ENCODE peak calls at places on chromosomes 7 and 10, in four cellular contexts. One of them, this sample, is unnamed.

GRCh38 chr7:107304636-107305035 is 135.8 kb downstream of the HBP1 start:
- DNase-seq in K562: no peak
- DNase-seq in HepG2: no peak
- DNase-seq in GM12878: no peak
- DNase-seq in this sample: no peak

GRCh38 chr10:78617633-78618032 is 451.1 kb upstream of the ZMIZ1 start:
- DNase-seq in K562: no peak
- DNase-seq in HepG2: no peak
- DNase-seq in GM12878: no peak
- DNase-seq in this sample: no peak

GRCh38 chr7:4712371-4713182 is 30.5 kb downstream of the FOXK1 start:
- DNase-seq in K562: peak
- DNase-seq in HepG2: peak
- DNase-seq in GM12878: no peak
- DNase-seq in this sample: peak

GRCh38 chr7:33646166-33646565 is 259.2 kb upstream of the BMPER start:
- DNase-seq in K562: no peak
- DNase-seq in HepG2: no peak
- DNase-seq in GM12878: no peak
- DNase-seq in this sample: no peak

GRCh38 chr10:111142082-111142481 is 65.3 kb downstream of the ADRA2A start:
- DNase-seq in K562: peak
- DNase-seq in HepG2: no peak
- DNase-seq in GM12878: no peak
- DNase-seq in this sample: no peak

GRCh38 chr10:92604841-92605240 is 11.9 kb downstream of the KIF11 start:
- DNase-seq in K562: no peak
- DNase-seq in HepG2: no peak
- DNase-seq in GM12878: no peak
- DNase-seq in this sample: no peak

GRCh38 chr7:68770649-68771048 is 827.6 kb upstream of the AUTS2 start:
- DNase-seq in K562: peak
- DNase-seq in HepG2: no peak
- DNase-seq in GM12878: no peak
- DNase-seq in this sample: no peak

GRCh38 chr7:123979876-123980275 is 53.0 kb downstream of the TMEM229A start:
- DNase-seq in K562: no peak
- DNase-seq in HepG2: no peak
- DNase-seq in GM12878: no peak
- DNase-seq in this sample: no peak

GRCh38 chr7:112001089-112001826 is 204.9 kb downstream of the DOCK4 start:
- DNase-seq in K562: no peak
- DNase-seq in HepG2: peak
- DNase-seq in GM12878: no peak
- DNase-seq in this sample: peak

GRCh38 chr10:62093863-62094291 is 174.8 kb downstream of the RTKN2 start:
- DNase-seq in K562: no peak
- DNase-seq in HepG2: peak
- DNase-seq in GM12878: no peak
- DNase-seq in this sample: no peak

GRCh38 chr7:128404826-128405344 is 4.9 kb downstream of the IMPDH1 start:
- DNase-seq in K562: no peak
- DNase-seq in HepG2: no peak
- DNase-seq in GM12878: no peak
- DNase-seq in this sample: no peak

GRCh38 chr7:27113991-27114866 is 11.7 kb upstream of the HOXA2 start:
- DNase-seq in K562: no peak
- DNase-seq in HepG2: no peak
- DNase-seq in GM12878: no peak
- DNase-seq in this sample: peak

GRCh38 chr10:103800789-103801540 is 54.4 kb downstream of the SH3PXD2A start:
- DNase-seq in K562: no peak
- DNase-seq in HepG2: peak
- DNase-seq in GM12878: peak
- DNase-seq in this sample: no peak

GRCh38 chr7:43480581-43480980 is 102.3 kb upstream of the STK17A start:
- DNase-seq in K562: no peak
- DNase-seq in HepG2: no peak
- DNase-seq in GM12878: no peak
- DNase-seq in this sample: no peak

GRCh38 chr7:43484678-43485355 is 98.1 kb upstream of the STK17A start:
- DNase-seq in K562: no peak
- DNase-seq in HepG2: no peak
- DNase-seq in GM12878: no peak
- DNase-seq in this sample: no peak

GRCh38 chr7:43479543-43479942 is 103.4 kb upstream of the STK17A start:
- DNase-seq in K562: no peak
- DNase-seq in HepG2: no peak
- DNase-seq in GM12878: no peak
- DNase-seq in this sample: no peak

GRCh38 chr7:43482679-43483252 is 100.1 kb upstream of the STK17A start:
- DNase-seq in K562: no peak
- DNase-seq in HepG2: peak
- DNase-seq in GM12878: no peak
- DNase-seq in this sample: no peak

GRCh38 chr7:43481905-43482678 is 100.8 kb upstream of the STK17A start:
- DNase-seq in K562: no peak
- DNase-seq in HepG2: no peak
- DNase-seq in GM12878: no peak
- DNase-seq in this sample: no peak
- TF ChIP-seq CHD4 in K562: no peak
- TF ChIP-seq CHD4 in HepG2: no peak
- TF ChIP-seq CHD4 in GM12878: no peak
- TF ChIP-seq CHD4 in this sample: no peak

DNA sequence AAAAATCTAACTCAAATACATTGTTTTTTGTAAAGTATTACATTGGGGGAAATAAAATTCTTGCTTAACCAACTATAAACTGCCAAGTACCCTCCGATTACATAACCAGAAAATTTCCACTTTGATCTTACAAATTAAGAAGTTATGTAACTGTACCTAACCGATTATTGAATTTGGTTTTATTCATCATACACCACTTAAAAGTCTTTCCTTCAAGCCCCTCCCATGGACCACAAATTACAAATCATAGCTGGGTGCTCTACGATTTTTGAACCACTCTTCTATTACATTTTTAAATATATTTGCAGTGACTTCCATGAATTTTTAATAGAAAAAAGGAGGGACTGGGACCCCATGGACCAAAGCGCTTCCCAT is 638 bp downstream of the ZNF680 start:
- DNase-seq in K562: no peak
- DNase-seq in HepG2: no peak
- DNase-seq in GM12878: no peak
- DNase-seq in this sample: peak
- TF ChIP-seq CEBPB in K562: no peak
- TF ChIP-seq CEBPB in HepG2: no peak
- TF ChIP-seq CEBPB in GM12878: no peak
- TF ChIP-seq CEBPB in this sample: no peak

GRCh38 chr10:89427629-89428028 is 13.3 kb downstream of the IFIT5 start:
- DNase-seq in K562: no peak
- DNase-seq in HepG2: no peak
- DNase-seq in GM12878: no peak
- DNase-seq in this sample: no peak
- TF ChIP-seq SMC3 in K562: no peak
- TF ChIP-seq SMC3 in HepG2: no peak
- TF ChIP-seq SMC3 in GM12878: no peak
- TF ChIP-seq SMC3 in this sample: no peak

GRCh38 chr10:100442548-100442947 is 20.3 kb upstream of the WNT8B start:
- DNase-seq in K562: no peak
- DNase-seq in HepG2: no peak
- DNase-seq in GM12878: no peak
- DNase-seq in this sample: no peak
- TF ChIP-seq CHD4 in K562: no peak
- TF ChIP-seq CHD4 in HepG2: no peak
- TF ChIP-seq CHD4 in GM12878: no peak
- TF ChIP-seq CHD4 in this sample: no peak

GRCh38 chr7:139733751-139734150 is 44.0 kb downstream of the HIPK2 start:
- DNase-seq in K562: no peak
- DNase-seq in HepG2: no peak
- DNase-seq in GM12878: no peak
- DNase-seq in this sample: no peak

GRCh38 chr7:139734395-139734794 is 43.4 kb downstream of the HIPK2 start:
- DNase-seq in K562: no peak
- DNase-seq in HepG2: no peak
- DNase-seq in GM12878: no peak
- DNase-seq in this sample: peak

GRCh38 chr7:139735912-139736595 is 41.7 kb downstream of the HIPK2 start:
- DNase-seq in K562: no peak
- DNase-seq in HepG2: no peak
- DNase-seq in GM12878: no peak
- DNase-seq in this sample: no peak

GRCh38 chr7:139737221-139738100 is 40.3 kb downstream of the HIPK2 start:
- DNase-seq in K562: no peak
- DNase-seq in HepG2: no peak
- DNase-seq in GM12878: no peak
- DNase-seq in this sample: no peak

GRCh38 chr7:139735466-139735865 is 42.3 kb downstream of the HIPK2 start:
- DNase-seq in K562: no peak
- DNase-seq in HepG2: no peak
- DNase-seq in GM12878: no peak
- DNase-seq in this sample: no peak
- TF ChIP-seq CEBPB in K562: no peak
- TF ChIP-seq CEBPB in HepG2: no peak
- TF ChIP-seq CEBPB in GM12878: no peak
- TF ChIP-seq CEBPB in this sample: no peak